ENCODE peak calls at places on chromosomes 6 and 20, in four cellular contexts. C is epithelial cell of prostate, D is T-helper 1 cell, P is HepG2. L is an unnamed sample.

GRCh38 chr20:45390931-45391330 is 12.8 kb upstream of the TP53TG5 start:
- DNase-seq in D (no peak), P (no peak), C (no peak), L (no peak)

GRCh38 chr6:122619309-122619708 is 9.1 kb downstream of the PKIB start:
- DNase-seq in C (no peak), P (no peak), D (no peak), L (no peak)

GRCh38 chr6:17289491-17290106 is 8.4 kb downstream of the RBM24 start:
- DNase-seq in D (no peak), P (no peak), C (no peak), L (no peak)

GRCh38 chr20:53826597-53827291 is 233.1 kb upstream of the ZNF217 start:
- DNase-seq in D (no peak), P (no peak), C (no peak), L (no peak)

GRCh38 chr20:9185511-9185910 is 116.6 kb downstream of the PLCB4 start:
- DNase-seq in C (no peak), P (no peak), D (no peak), L (no peak)

GRCh38 chr6:102832021-102832420 is 1438.5 kb downstream of the GRIK2 start:
- DNase-seq in C (no peak), D (no peak), P (no peak), L (no peak)

GRCh38 chr6:16135078-16135477 is 6.2 kb downstream of the MYLIP start:
- DNase-seq in D (no peak), C (no peak), P (no peak), L (no peak)

GRCh38 chr6:1554881-1555569 is 54.7 kb upstream of the FOXC1 start:
- DNase-seq in P (no peak), C (no peak), D (peak), L (peak)

GRCh38 chr20:19099586-19100555 is 112.6 kb upstream of the SLC24A3 start:
- DNase-seq in P (no peak), D (no peak), C (no peak), L (no peak)

GRCh38 chr6:22026160-22026678 is 270.6 kb downstream of the PRL start:
- DNase-seq in D (no peak), C (no peak), P (no peak), L (no peak)

GRCh38 chr6:55433446-55434130 is 106.3 kb downstream of the GFRAL start:
- DNase-seq in D (no peak), P (no peak), C (no peak), L (no peak)

GRCh38 chr6:88287696-88288095 is 121.5 kb upstream of the CNR1 start:
- DNase-seq in C (no peak), P (no peak), D (no peak), L (no peak)

GRCh38 chr6:141464490-141464889 is 668.2 kb upstream of the GJE1 start:
- DNase-seq in P (no peak), C (no peak), D (no peak), L (no peak)

GRCh38 chr6:170088349-170088951 is 202.4 kb downstream of the DLL1 start:
- DNase-seq in D (no peak), P (no peak), C (no peak), L (no peak)

GRCh38 chr6:126913658-126914057 is 204.8 kb upstream of the RSPO3 start:
- DNase-seq in P (no peak), D (no peak), C (no peak), L (no peak)

GRCh38 chr20:64062276-64062595 is 762 bp upstream of the TCEA2 start:
- DNase-seq in P (no peak), D (no peak), C (no peak), L (no peak)

GRCh38 chr6:132259070-132259469 is 142.2 kb downstream of the MOXD1 start:
- DNase-seq in C (no peak), P (peak), D (no peak), L (no peak)

GRCh38 chr6:57021086-57021720 is 25.3 kb upstream of the KIAA1586 start:
- DNase-seq in C (no peak), P (peak), D (peak), L (no peak)

GRCh38 chr6:118283759-118284158 is 264.3 kb upstream of the PLN start:
- DNase-seq in C (no peak), D (peak), P (peak), L (no peak)

GRCh38 chr6:3943373-3943772 is 94.2 kb downstream of the FAM50B start:
- DNase-seq in P (no peak), C (no peak), D (no peak), L (no peak)

GRCh38 chr6:38776515-38776914 is 61.4 kb downstream of the DNAH8 start:
- DNase-seq in P (no peak), D (no peak), C (peak), L (no peak)

GRCh38 chr20:45765307-45765910 is 26.3 kb downstream of the WFDC3 start:
- DNase-seq in D (no peak), P (no peak), C (no peak), L (no peak)

GRCh38 chr6:166330612-166331011 is 11.7 kb downstream of the SFT2D1 start:
- DNase-seq in C (no peak), P (peak), D (no peak), L (peak)

GRCh38 chr6:46324706-46325105 is 153.9 kb upstream of the ENPP5 start:
- DNase-seq in P (no peak), D (no peak), C (no peak), L (no peak)

GRCh38 chr6:31131595-31131994 is 7.3 kb downstream of the PSORS1C2 start:
- DNase-seq in C (no peak), P (no peak), D (no peak), L (no peak)

GRCh38 chr6:149560736-149561135 is 5.4 kb upstream of the GINM1 start:
- DNase-seq in C (no peak), D (no peak), P (no peak), L (no peak)

GRCh38 chr20:1301031-1301529 is 27.9 kb downstream of the SDCBP2 start:
- DNase-seq in C (peak), D (peak), P (no peak), L (no peak)

GRCh38 chr6:22142931-22143330 is 153.9 kb downstream of the PRL start:
- DNase-seq in P (no peak), C (no peak), D (no peak), L (no peak)

GRCh38 chr6:44246663-44247337 is at the start of gene HSP90AB1:
- DNase-seq in P (peak), C (peak), D (peak), L (peak)

GRCh38 chr6:33956206-33956605 is 152.4 kb upstream of the MLN start:
- DNase-seq in C (no peak), D (no peak), P (no peak), L (no peak)

GRCh38 chr6:12804967-12805645 is 88.5 kb downstream of the PHACTR1 start:
- DNase-seq in C (no peak), D (no peak), P (no peak), L (no peak)

GRCh38 chr6:44569931-44570385 is 182.5 kb downstream of the CDC5L start:
- DNase-seq in C (no peak), P (no peak), D (no peak), L (no peak)

GRCh38 chr20:25303292-25304024 is 55.6 kb downstream of the PYGB start:
- DNase-seq in P (no peak), D (no peak), C (no peak), L (no peak)

GRCh38 chr6:28543671-28544131 is 18.0 kb downstream of the GPX5 start:
- DNase-seq in D (no peak), P (no peak), C (no peak), L (no peak)